ENCODE peak calls at places on chromosome 10, in nine cellular contexts. One of them, this sample, is unnamed.

GRCh38 chr10:96236090-96236478 is 35.3 kb downstream of the BLNK start:
- DNase-seq in H7: no peak
- DNase-seq in GF-D8: no peak
- DNase-seq in lung: no peak
- DNase-seq in HTR-8/SVneo: no peak
- DNase-seq in SJSA1: no peak
- DNase-seq in adrenal gland: no peak
- DNase-seq in NCI-H1105 treated with DMSO at 0.1 percent for 48 hours: no peak
- DNase-seq in non-pigmented ciliary epithelial cell: no peak
- DNase-seq in this sample: no peak

GRCh38 chr10:110993024-110993693 is 73.8 kb downstream of the SHOC2 start:
- DNase-seq in HTR-8/SVneo: peak
- DNase-seq in SJSA1: no peak
- DNase-seq in GF-D8: no peak
- DNase-seq in NCI-H1105 treated with DMSO at 0.1 percent for 48 hours: no peak
- DNase-seq in H7: no peak
- DNase-seq in adrenal gland: no peak
- DNase-seq in non-pigmented ciliary epithelial cell: peak
- DNase-seq in lung: no peak
- DNase-seq in this sample: peak

GRCh38 chr10:124728071-124728829 is 15.9 kb downstream of the FAM53B start:
- DNase-seq in GF-D8: peak
- DNase-seq in H7: no peak
- DNase-seq in non-pigmented ciliary epithelial cell: no peak
- DNase-seq in lung: no peak
- DNase-seq in NCI-H1105 treated with DMSO at 0.1 percent for 48 hours: no peak
- DNase-seq in HTR-8/SVneo: no peak
- DNase-seq in SJSA1: no peak
- DNase-seq in adrenal gland: peak
- DNase-seq in this sample: no peak

GRCh38 chr10:11046766-11047165 is 29.1 kb downstream of the CELF2 start:
- DNase-seq in lung: no peak
- DNase-seq in non-pigmented ciliary epithelial cell: no peak
- DNase-seq in SJSA1: no peak
- DNase-seq in H7: no peak
- DNase-seq in GF-D8: no peak
- DNase-seq in HTR-8/SVneo: no peak
- DNase-seq in adrenal gland: no peak
- DNase-seq in NCI-H1105 treated with DMSO at 0.1 percent for 48 hours: no peak
- DNase-seq in this sample: no peak

GRCh38 chr10:71228875-71229720 is 16.7 kb downstream of the UNC5B start:
- DNase-seq in HTR-8/SVneo: no peak
- DNase-seq in lung: no peak
- DNase-seq in non-pigmented ciliary epithelial cell: no peak
- DNase-seq in GF-D8: no peak
- DNase-seq in NCI-H1105 treated with DMSO at 0.1 percent for 48 hours: no peak
- DNase-seq in SJSA1: no peak
- DNase-seq in H7: no peak
- DNase-seq in adrenal gland: no peak
- DNase-seq in this sample: no peak

GRCh38 chr10:43667736-43668371 is 19.2 kb upstream of the ZNF32 start:
- DNase-seq in HTR-8/SVneo: no peak
- DNase-seq in non-pigmented ciliary epithelial cell: no peak
- DNase-seq in adrenal gland: no peak
- DNase-seq in GF-D8: no peak
- DNase-seq in SJSA1: no peak
- DNase-seq in lung: no peak
- DNase-seq in H7: peak
- DNase-seq in NCI-H1105 treated with DMSO at 0.1 percent for 48 hours: no peak
- DNase-seq in this sample: no peak

GRCh38 chr10:69838853-69839252 is 37.1 kb downstream of the COL13A1 start:
- DNase-seq in NCI-H1105 treated with DMSO at 0.1 percent for 48 hours: no peak
- DNase-seq in adrenal gland: no peak
- DNase-seq in non-pigmented ciliary epithelial cell: peak
- DNase-seq in GF-D8: no peak
- DNase-seq in SJSA1: peak
- DNase-seq in lung: no peak
- DNase-seq in HTR-8/SVneo: peak
- DNase-seq in H7: no peak
- DNase-seq in this sample: no peak

GRCh38 chr10:102065561-102066420 is 642 bp downstream of the HPS6 start:
- DNase-seq in non-pigmented ciliary epithelial cell: no peak
- DNase-seq in NCI-H1105 treated with DMSO at 0.1 percent for 48 hours: no peak
- DNase-seq in HTR-8/SVneo: no peak
- DNase-seq in lung: no peak
- DNase-seq in H7: peak
- DNase-seq in GF-D8: no peak
- DNase-seq in adrenal gland: peak
- DNase-seq in SJSA1: no peak
- DNase-seq in this sample: no peak

GRCh38 chr10:24311888-24312287 is 103.0 kb downstream of the KIAA1217 start:
- DNase-seq in non-pigmented ciliary epithelial cell: no peak
- DNase-seq in GF-D8: no peak
- DNase-seq in SJSA1: no peak
- DNase-seq in H7: no peak
- DNase-seq in lung: no peak
- DNase-seq in adrenal gland: no peak
- DNase-seq in NCI-H1105 treated with DMSO at 0.1 percent for 48 hours: no peak
- DNase-seq in HTR-8/SVneo: no peak
- DNase-seq in this sample: no peak